ENCODE peak calls at places on chromosomes 11 and 22, in nine cellular contexts. F is heart left ventricle, D is foreskin fibroblast, O is ELF-1, G is HS-27A, N is EL, X is NCI-H774, T is M059J, A is A549. M is an unnamed sample.

GRCh38 chr11:62050716-62051115 is 73.1 kb upstream of the INCENP start:
- DNase-seq in F (no peak), D (no peak), O (no peak), G (no peak), N (no peak), X (no peak), T (no peak), A (no peak), M (peak)

GRCh38 chr22:45717787-45718186 is 46.2 kb downstream of the ATXN10 start:
- DNase-seq in F (no peak), D (no peak), O (no peak), G (peak), N (peak), X (no peak), T (peak), A (no peak), M (peak)

GRCh38 chr11:118656563-118657165 is 22.8 kb downstream of the TREH start:
- DNase-seq in F (no peak), D (no peak), O (no peak), G (no peak), N (no peak), X (no peak), T (no peak), A (no peak), M (no peak)

GRCh38 chr11:34997872-34998548 is 81.6 kb downstream of the PDHX start:
- DNase-seq in F (no peak), D (no peak), O (no peak), G (no peak), N (peak), X (no peak), T (peak), A (no peak), M (peak)

GRCh38 chr11:114774599-114775365 is 96.5 kb downstream of the NXPE2 start:
- DNase-seq in F (no peak), D (no peak), O (peak), G (no peak), N (peak), X (peak), T (peak), A (peak), M (peak)

GRCh38 chr11:76592025-76592914 is 78.3 kb downstream of the LRRC32 start:
- DNase-seq in F (no peak), D (no peak), O (no peak), G (no peak), N (no peak), X (peak), T (no peak), A (no peak), M (no peak)

GRCh38 chr22:24510694-24511625 is 15.8 kb downstream of the UPB1 start:
- DNase-seq in F (peak), D (no peak), O (no peak), G (no peak), N (no peak), X (no peak), T (peak), A (no peak), M (no peak)

GRCh38 chr11:72782081-72782920 is 11.5 kb downstream of the STARD10 start:
- DNase-seq in F (no peak), D (no peak), O (no peak), G (no peak), N (no peak), X (peak), T (no peak), A (no peak), M (no peak)

GRCh38 chr11:93500759-93501158 is 42.4 kb downstream of the SMCO4 start:
- DNase-seq in F (no peak), D (no peak), O (peak), G (no peak), N (no peak), X (no peak), T (no peak), A (no peak), M (no peak)

M was measured in PC-3.